ENCODE peak calls at places on chromosomes 2 and 18, in four cellular contexts. One of them, this sample, is unnamed.

GRCh38 chr2:202406445-202406967 is 30.4 kb downstream of the BMPR2 start:
- DNase-seq in activated B cell treated with CpG ODN at 0.5 μM for 24 hours: no peak
- DNase-seq in NCI-H187: no peak
- DNase-seq in mucosa of gallbladder: no peak
- DNase-seq in this sample: no peak

GRCh38 chr18:715626-716025 is 3.2 kb upstream of the ENOSF1 start:
- DNase-seq in activated B cell treated with CpG ODN at 0.5 μM for 24 hours: no peak
- DNase-seq in NCI-H187: no peak
- DNase-seq in mucosa of gallbladder: no peak
- DNase-seq in this sample: no peak

GRCh38 chr2:147937744-147938349 is 82.7 kb downstream of the ORC4 start:
- DNase-seq in activated B cell treated with CpG ODN at 0.5 μM for 24 hours: no peak
- DNase-seq in NCI-H187: no peak
- DNase-seq in mucosa of gallbladder: no peak
- DNase-seq in this sample: no peak

GRCh38 chr2:182444806-182445205 is 18.0 kb upstream of the PDE1A start:
- DNase-seq in activated B cell treated with CpG ODN at 0.5 μM for 24 hours: no peak
- DNase-seq in NCI-H187: no peak
- DNase-seq in mucosa of gallbladder: no peak
- DNase-seq in this sample: no peak

GRCh38 chr18:44198296-44199284 is 482.1 kb upstream of the SETBP1 start:
- DNase-seq in activated B cell treated with CpG ODN at 0.5 μM for 24 hours: no peak
- DNase-seq in NCI-H187: peak
- DNase-seq in mucosa of gallbladder: no peak
- DNase-seq in this sample: peak

GRCh38 chr2:237593596-237594310 is 3.2 kb upstream of the RAB17 start:
- DNase-seq in activated B cell treated with CpG ODN at 0.5 μM for 24 hours: no peak
- DNase-seq in NCI-H187: peak
- DNase-seq in mucosa of gallbladder: no peak
- DNase-seq in this sample: no peak

GRCh38 chr2:215388002-215388728 is 47.7 kb downstream of the FN1 start:
- DNase-seq in activated B cell treated with CpG ODN at 0.5 μM for 24 hours: no peak
- DNase-seq in NCI-H187: no peak
- DNase-seq in mucosa of gallbladder: no peak
- DNase-seq in this sample: no peak

GRCh38 chr2:201858781-201859180 is 52.4 kb downstream of the CDK15 start:
- DNase-seq in activated B cell treated with CpG ODN at 0.5 μM for 24 hours: no peak
- DNase-seq in NCI-H187: no peak
- DNase-seq in mucosa of gallbladder: no peak
- DNase-seq in this sample: peak

GRCh38 chr2:86703704-86704370 is 16.3 kb upstream of the RMND5A start:
- DNase-seq in activated B cell treated with CpG ODN at 0.5 μM for 24 hours: no peak
- DNase-seq in NCI-H187: no peak
- DNase-seq in mucosa of gallbladder: peak
- DNase-seq in this sample: peak

GRCh38 chr2:241538838-241539615 is 19.5 kb upstream of the BOK start:
- DNase-seq in activated B cell treated with CpG ODN at 0.5 μM for 24 hours: no peak
- DNase-seq in NCI-H187: no peak
- DNase-seq in mucosa of gallbladder: no peak
- DNase-seq in this sample: no peak

GRCh38 chr18:68803371-68803770 is 5.5 kb downstream of the CCDC102B start:
- DNase-seq in activated B cell treated with CpG ODN at 0.5 μM for 24 hours: no peak
- DNase-seq in NCI-H187: no peak
- DNase-seq in mucosa of gallbladder: peak
- DNase-seq in this sample: peak

GRCh38 chr2:200435379-200435778 is 74.5 kb downstream of the KCTD18 start:
- DNase-seq in activated B cell treated with CpG ODN at 0.5 μM for 24 hours: no peak
- DNase-seq in NCI-H187: no peak
- DNase-seq in mucosa of gallbladder: no peak
- DNase-seq in this sample: no peak